ENCODE peak calls at places on chromosomes 12 and 14, in five cellular contexts. One of them, this sample, is unnamed.

GRCh38 chr12:2794736-2795289 is at the start of gene FKBP4:
- DNase-seq in ovary: peak; percentile 92
- DNase-seq in uterus: peak; percentile 92
- DNase-seq in GM23248: peak; percentile 97
- DNase-seq in osteoblast: peak; percentile 100
- DNase-seq in this sample: peak; percentile 96

GRCh38 chr12:107967170-107967569 is 161.9 kb upstream of the WSCD2 start:
- DNase-seq in ovary: no peak
- DNase-seq in uterus: no peak
- DNase-seq in GM23248: peak; percentile 6
- DNase-seq in osteoblast: no peak
- DNase-seq in this sample: no peak

GRCh38 chr12:2335109-2335508 is 282.3 kb downstream of the CACNA1C start:
- DNase-seq in ovary: no peak
- DNase-seq in uterus: no peak
- DNase-seq in GM23248: no peak
- DNase-seq in osteoblast: no peak
- DNase-seq in this sample: no peak

GRCh38 chr12:53298154-53298553 is 1.3 kb upstream of the MYG1 start:
- DNase-seq in ovary: no peak
- DNase-seq in uterus: no peak
- DNase-seq in GM23248: peak; percentile 98
- DNase-seq in osteoblast: peak; percentile 93
- DNase-seq in this sample: no peak

GRCh38 chr12:20646239-20646827 is 48.8 kb upstream of the SLCO1C1 start:
- DNase-seq in ovary: no peak
- DNase-seq in uterus: no peak
- DNase-seq in GM23248: peak; percentile 73
- DNase-seq in osteoblast: peak; percentile 50
- DNase-seq in this sample: no peak

GRCh38 chr12:105474672-105475071 is 144.2 kb downstream of the C12orf75 start:
- DNase-seq in ovary: no peak
- DNase-seq in uterus: no peak
- DNase-seq in GM23248: peak; percentile 77
- DNase-seq in osteoblast: no peak
- DNase-seq in this sample: no peak

GRCh38 chr14:31572955-31573354 is 11.8 kb downstream of the NUBPL start:
- DNase-seq in ovary: no peak
- DNase-seq in uterus: no peak
- DNase-seq in GM23248: no peak
- DNase-seq in osteoblast: no peak
- DNase-seq in this sample: no peak

GRCh38 chr12:118946256-118946655 is 35.1 kb upstream of the SRRM4 start:
- DNase-seq in ovary: no peak
- DNase-seq in uterus: no peak
- DNase-seq in GM23248: no peak
- DNase-seq in osteoblast: no peak
- DNase-seq in this sample: no peak

GRCh38 chr14:52840916-52841315 is 49.5 kb upstream of the GNPNAT1 start:
- DNase-seq in ovary: no peak
- DNase-seq in uterus: no peak
- DNase-seq in GM23248: peak; percentile 95
- DNase-seq in osteoblast: peak; percentile 93
- DNase-seq in this sample: peak; percentile 56

GRCh38 chr12:55060470-55060869 is 40.7 kb downstream of the NEUROD4 start:
- DNase-seq in ovary: no peak
- DNase-seq in uterus: no peak
- DNase-seq in GM23248: no peak
- DNase-seq in osteoblast: no peak
- DNase-seq in this sample: no peak

GRCh38 chr14:102900631-102901571 is 21.6 kb upstream of the AMN start:
- DNase-seq in ovary: no peak
- DNase-seq in uterus: no peak
- DNase-seq in GM23248: no peak
- DNase-seq in osteoblast: peak; percentile 58
- DNase-seq in this sample: no peak

GRCh38 chr12:80216890-80217559 is 117.7 kb downstream of the OTOGL start:
- DNase-seq in ovary: no peak
- DNase-seq in uterus: no peak
- DNase-seq in GM23248: no peak
- DNase-seq in osteoblast: no peak
- DNase-seq in this sample: no peak

GRCh38 chr14:38788060-38788459 is 315.0 kb downstream of the SEC23A start:
- DNase-seq in ovary: no peak
- DNase-seq in uterus: no peak
- DNase-seq in GM23248: peak; percentile 30
- DNase-seq in osteoblast: no peak
- DNase-seq in this sample: no peak

GRCh38 chr14:60249321-60250251 is 565 bp downstream of the PPM1A start:
- DNase-seq in ovary: peak; percentile 65
- DNase-seq in uterus: peak; percentile 67
- DNase-seq in GM23248: peak; percentile 81
- DNase-seq in osteoblast: peak; percentile 97
- DNase-seq in this sample: peak; percentile 84

GRCh38 chr12:32471601-32472001 is 72.2 kb downstream of the FGD4 start:
- DNase-seq in ovary: no peak
- DNase-seq in uterus: no peak
- DNase-seq in GM23248: peak; percentile 3
- DNase-seq in osteoblast: peak; percentile 17
- DNase-seq in this sample: no peak

GRCh38 chr14:100104523-100105300 is 39.5 kb downstream of the EVL start:
- DNase-seq in ovary: no peak
- DNase-seq in uterus: no peak
- DNase-seq in GM23248: peak; percentile 52
- DNase-seq in osteoblast: peak; percentile 77
- DNase-seq in this sample: peak; percentile 14

GRCh38 chr12:89384050-89384749 is 31.9 kb upstream of the DUSP6 start:
- DNase-seq in ovary: peak; percentile 22
- DNase-seq in uterus: peak; percentile 57
- DNase-seq in GM23248: peak; percentile 91
- DNase-seq in osteoblast: no peak
- DNase-seq in this sample: no peak

GRCh38 chr12:20367731-20368652 is at the start of gene PDE3A:
- DNase-seq in ovary: peak; percentile 49
- DNase-seq in uterus: peak; percentile 66
- DNase-seq in GM23248: peak; percentile 85
- DNase-seq in osteoblast: peak; percentile 88
- DNase-seq in this sample: peak; percentile 71

GRCh38 chr12:40565029-40565633 is 127.1 kb upstream of the CNTN1 start:
- DNase-seq in ovary: no peak
- DNase-seq in uterus: no peak
- DNase-seq in GM23248: no peak
- DNase-seq in osteoblast: peak; percentile 53
- DNase-seq in this sample: no peak

GRCh38 chr14:48333221-48333910 is 658.0 kb upstream of the MDGA2 start:
- DNase-seq in ovary: no peak
- DNase-seq in uterus: no peak
- DNase-seq in GM23248: no peak
- DNase-seq in osteoblast: no peak
- DNase-seq in this sample: no peak

GRCh38 chr12:93025145-93026103 is 96.3 kb upstream of the EEA1 start:
- DNase-seq in ovary: no peak
- DNase-seq in uterus: no peak
- DNase-seq in GM23248: peak; percentile 73
- DNase-seq in osteoblast: peak; percentile 60
- DNase-seq in this sample: no peak

GRCh38 chr14:50944647-50945413 is 547 bp upstream of the PYGL start:
- DNase-seq in ovary: no peak
- DNase-seq in uterus: peak; percentile 57
- DNase-seq in GM23248: peak; percentile 69
- DNase-seq in osteoblast: peak; percentile 86
- DNase-seq in this sample: peak; percentile 65

GRCh38 chr14:97264516-97265230 is 467.5 kb downstream of the VRK1 start:
- DNase-seq in ovary: no peak
- DNase-seq in uterus: no peak
- DNase-seq in GM23248: no peak
- DNase-seq in osteoblast: no peak
- DNase-seq in this sample: no peak

GRCh38 chr12:9805883-9806282 is 21.4 kb upstream of the KLRF1 start:
- DNase-seq in ovary: no peak
- DNase-seq in uterus: no peak
- DNase-seq in GM23248: no peak
- DNase-seq in osteoblast: no peak
- DNase-seq in this sample: no peak

GRCh38 chr14:22572562-22573058 is 16.4 kb downstream of the DAD1 start:
- DNase-seq in ovary: no peak
- DNase-seq in uterus: no peak
- DNase-seq in GM23248: peak; percentile 76
- DNase-seq in osteoblast: peak; percentile 92
- DNase-seq in this sample: no peak

GRCh38 chr12:101877816-101878811 is 734 bp downstream of the DRAM1 start:
- DNase-seq in ovary: peak; percentile 35
- DNase-seq in uterus: peak; percentile 53
- DNase-seq in GM23248: peak; percentile 62
- DNase-seq in osteoblast: peak; percentile 80
- DNase-seq in this sample: peak; percentile 71

DNA sequence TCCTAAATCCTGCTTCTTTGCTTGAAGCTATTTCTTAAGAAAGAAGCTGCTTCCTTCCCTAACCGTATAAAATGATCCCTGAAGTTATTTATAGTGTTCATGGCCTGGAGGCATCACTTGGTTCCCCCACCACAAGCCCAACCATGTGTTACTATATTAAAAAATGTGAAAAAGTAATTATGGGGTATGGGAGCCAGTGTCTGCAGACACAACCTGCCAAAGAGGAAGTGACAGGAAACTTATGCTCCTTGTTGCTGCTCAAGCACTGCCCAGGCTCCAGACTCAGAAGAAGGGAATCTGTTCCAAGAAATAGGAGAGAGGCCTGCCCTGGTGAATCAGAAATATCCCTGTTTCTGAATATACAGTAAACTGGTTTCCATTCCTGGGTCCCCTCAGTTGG is 217.2 kb upstream of the BMP4 start:
- DNase-seq in ovary: no peak
- DNase-seq in uterus: no peak
- DNase-seq in GM23248: peak; percentile 40
- DNase-seq in osteoblast: no peak
- DNase-seq in this sample: no peak
- H3K4me1 ChIP-seq in ovary: no peaks in the 10 kb centered on the region
- H3K4me1 ChIP-seq in uterus: no peaks in the 10 kb centered on the region
- H3K4me1 ChIP-seq in GM23248: peaks cover 13% of the 10 kb centered on the region
- H3K4me1 ChIP-seq in osteoblast: peaks cover 22% of the 10 kb centered on the region
- H3K4me1 ChIP-seq in this sample: peaks cover 18% of the 10 kb centered on the region

GRCh38 chr14:74613211-74613914 is 1.3 kb upstream of the LTBP2 start:
- DNase-seq in ovary: no peak
- DNase-seq in uterus: no peak
- DNase-seq in GM23248: no peak
- DNase-seq in osteoblast: no peak
- DNase-seq in this sample: peak; percentile 59

GRCh38 chr14:74612346-74613021 is 447 bp upstream of the LTBP2 start:
- DNase-seq in ovary: peak; percentile 82
- DNase-seq in uterus: peak; percentile 83
- DNase-seq in GM23248: peak; percentile 94
- DNase-seq in osteoblast: peak; percentile 98
- DNase-seq in this sample: peak; percentile 89

GRCh38 chr14:74610199-74610865 is 1.7 kb downstream of the LTBP2 start:
- DNase-seq in ovary: no peak
- DNase-seq in uterus: no peak
- DNase-seq in GM23248: no peak
- DNase-seq in osteoblast: no peak
- DNase-seq in this sample: peak; percentile 65

GRCh38 chr14:74610866-74611671 is 968 bp downstream of the LTBP2 start:
- DNase-seq in ovary: peak; percentile 48
- DNase-seq in uterus: no peak
- DNase-seq in GM23248: peak; percentile 84
- DNase-seq in osteoblast: peak; percentile 87
- DNase-seq in this sample: peak; percentile 71

DNA sequence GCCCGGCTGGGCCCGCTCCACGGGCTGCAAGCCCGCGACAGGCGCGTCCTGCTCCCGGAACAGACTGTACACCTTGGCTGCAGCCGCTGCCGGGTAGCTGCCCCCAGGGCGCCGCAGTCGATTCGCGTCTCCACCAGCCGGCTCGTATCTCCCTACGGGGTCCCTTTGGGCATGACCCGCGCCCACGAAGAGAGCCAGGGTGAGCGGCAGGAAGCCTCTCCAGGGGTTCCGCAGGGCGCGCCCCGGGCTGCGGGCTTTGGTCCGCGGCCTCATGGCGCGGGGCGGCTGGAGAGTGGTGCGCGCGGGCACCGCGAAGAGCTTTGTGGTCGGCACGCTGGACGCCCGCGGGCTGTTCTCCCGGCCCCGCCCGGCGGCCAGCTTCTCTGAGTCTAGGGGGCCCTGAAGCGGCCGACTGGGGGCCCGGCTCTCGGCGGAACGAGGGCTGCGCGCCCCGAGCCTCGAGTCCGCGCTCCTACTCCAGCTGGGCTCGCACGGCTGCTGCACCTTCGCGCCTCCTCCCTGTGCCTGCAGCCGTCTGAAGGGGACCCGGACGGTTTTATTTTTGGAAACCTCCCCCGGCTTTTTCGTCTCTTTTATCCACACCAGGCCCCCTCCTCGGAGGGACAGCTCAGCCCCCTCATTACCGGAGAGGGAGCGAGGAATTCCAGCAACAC is at the start of gene LTBP2:
- DNase-seq in ovary: no peak
- DNase-seq in uterus: no peak
- DNase-seq in GM23248: peak; percentile 78
- DNase-seq in osteoblast: no peak
- DNase-seq in this sample: peak; percentile 72
- H3K27ac ChIP-seq in ovary: peak within 1 kb of the TSS; percentile 51
- H3K27ac ChIP-seq in uterus: peak within 1 kb of the TSS; percentile 83
- H3K27ac ChIP-seq in GM23248: peak within 1 kb of the TSS; percentile 48
- H3K27ac ChIP-seq in osteoblast: peak within 1 kb of the TSS; percentile 50
- H3K27ac ChIP-seq in this sample: peak within 1 kb of the TSS; percentile 73

GRCh38 chr12:70919597-70920035 is 922 bp downstream of the PTPRR start:
- DNase-seq in ovary: no peak
- DNase-seq in uterus: no peak
- DNase-seq in GM23248: peak; percentile 42
- DNase-seq in osteoblast: peak; percentile 48
- DNase-seq in this sample: no peak

GRCh38 chr12:70920891-70921290 is 353 bp upstream of the PTPRR start:
- DNase-seq in ovary: no peak
- DNase-seq in uterus: no peak
- DNase-seq in GM23248: no peak
- DNase-seq in osteoblast: peak; percentile 14
- DNase-seq in this sample: no peak

GRCh38 chr12:70918321-70918720 is 2.2 kb downstream of the PTPRR start:
- DNase-seq in ovary: no peak
- DNase-seq in uterus: no peak
- DNase-seq in GM23248: no peak
- DNase-seq in osteoblast: no peak
- DNase-seq in this sample: no peak

GRCh38 chr12:70919161-70919560 is 1.4 kb downstream of the PTPRR start:
- DNase-seq in ovary: no peak
- DNase-seq in uterus: no peak
- DNase-seq in GM23248: no peak
- DNase-seq in osteoblast: no peak
- DNase-seq in this sample: no peak

GRCh38 chr12:70920251-70920851 is at the start of gene PTPRR:
- DNase-seq in ovary: no peak
- DNase-seq in uterus: no peak
- DNase-seq in GM23248: no peak
- DNase-seq in osteoblast: peak; percentile 15
- DNase-seq in this sample: no peak
- H3K4me3 ChIP-seq in ovary: no peak within 1 kb of the TSS
- H3K4me3 ChIP-seq in uterus: no peak within 1 kb of the TSS
- H3K4me3 ChIP-seq in GM23248: no peak within 1 kb of the TSS
- H3K4me3 ChIP-seq in osteoblast: no peak within 1 kb of the TSS
- H3K4me3 ChIP-seq in this sample: peak within 1 kb of the TSS; percentile 14

GRCh38 chr12:124565071-124565491 is 2.3 kb downstream of the NCOR2 start:
- DNase-seq in ovary: no peak
- DNase-seq in uterus: no peak
- DNase-seq in GM23248: peak; percentile 77
- DNase-seq in osteoblast: peak; percentile 94
- DNase-seq in this sample: peak; percentile 83
- H3K4me1 ChIP-seq in ovary: peaks cover 31% of the 10 kb centered on the region
- H3K4me1 ChIP-seq in uterus: peaks cover 20% of the 10 kb centered on the region
- H3K4me1 ChIP-seq in GM23248: peaks cover 12% of the 10 kb centered on the region
- H3K4me1 ChIP-seq in osteoblast: peaks cover 26% of the 10 kb centered on the region
- H3K4me1 ChIP-seq in this sample: peaks cover 31% of the 10 kb centered on the region

This sample was measured in tibial artery.